ENCODE peak calls at places on chromosomes 11 and 22, in four cellular contexts. Y, B, C and A are unnamed samples.

GRCh38 chr11:134228625-134229024 is 4.2 kb downstream of the VPS26B start:
- DNase-seq in Y (peak; percentile 36), C (peak; percentile 41), B (no peak), A (no peak)

GRCh38 chr11:15194671-15195415 is 80.1 kb downstream of the INSC start:
- DNase-seq in C (no peak), B (no peak), Y (no peak), A (no peak)

GRCh38 chr22:19871023-19871844 is 16.6 kb upstream of the GNB1L start:
- DNase-seq in C (no peak), B (no peak), Y (no peak), A (no peak)

GRCh38 chr11:113796663-113797259 is 17.2 kb downstream of the CLDN25 start:
- DNase-seq in B (peak; percentile 36), Y (no peak), C (no peak), A (no peak)

GRCh38 chr11:3221408-3222002 is 2.9 kb upstream of the MRGPRG start:
- DNase-seq in C (peak; percentile 12), Y (peak; percentile 10), B (no peak), A (no peak)

GRCh38 chr11:102553835-102554282 is 23.3 kb upstream of the MMP7 start:
- DNase-seq in B (no peak), Y (no peak), C (no peak), A (no peak)

GRCh38 chr11:93922830-93923229 is 72.4 kb upstream of the VSTM5 start:
- DNase-seq in B (no peak), Y (no peak), C (no peak), A (no peak)

GRCh38 chr11:78277314-78277994 is 88.7 kb downstream of the USP35 start:
- DNase-seq in C (no peak), Y (no peak), B (no peak), A (no peak)

GRCh38 chr11:8614497-8614896 is 20.5 kb upstream of the STK33 start:
- DNase-seq in C (no peak), B (no peak), Y (no peak), A (no peak)

GRCh38 chr11:19867064-19867463 is 154.4 kb downstream of the NAV2 start:
- DNase-seq in B (no peak), C (no peak), Y (no peak), A (no peak)

GRCh38 chr11:46948378-46949131 is 12.0 kb downstream of the CSTPP1 start:
- DNase-seq in Y (no peak), B (peak; percentile 66), C (no peak), A (no peak)

GRCh38 chr11:79086056-79086455 is 354.8 kb downstream of the TENM4 start:
- DNase-seq in C (no peak), B (no peak), Y (no peak), A (no peak)

GRCh38 chr11:85756401-85757200 is 54.3 kb downstream of the SYTL2 start:
- DNase-seq in B (no peak), Y (no peak), C (peak; percentile 26), A (peak; percentile 37)

GRCh38 chr22:23603266-23603665 is 23.2 kb upstream of the IGLL1 start:
- DNase-seq in C (no peak), Y (no peak), B (no peak), A (no peak)

GRCh38 chr11:115892016-115892415 is 387.8 kb upstream of the CADM1 start:
- DNase-seq in C (no peak), B (no peak), Y (no peak), A (no peak)

GRCh38 chr11:17989306-17989705 is 23.5 kb downstream of the SERGEF start:
- DNase-seq in Y (no peak), C (no peak), B (no peak), A (no peak)

GRCh38 chr11:29200776-29201574 is 815.9 kb downstream of the KCNA4 start:
- DNase-seq in B (no peak), C (no peak), Y (no peak), A (no peak)

GRCh38 chr11:97574976-97575665 is 1185.3 kb downstream of the JRKL start:
- DNase-seq in B (no peak), C (no peak), Y (no peak), A (no peak)

GRCh38 chr11:71158936-71159335 is 93.4 kb downstream of the SHANK2 start:
- DNase-seq in C (no peak), Y (no peak), B (no peak), A (no peak)

GRCh38 chr22:50627452-50627913 is 469 bp downstream of the ARSA start:
- DNase-seq in Y (peak; percentile 38), C (peak; percentile 31), B (no peak), A (no peak)

GRCh38 chr22:39618996-39619530 is 48.5 kb downstream of the CACNA1I start:
- DNase-seq in C (no peak), Y (no peak), B (no peak), A (no peak)

GRCh38 chr11:134584001-134584561 is 172.0 kb upstream of the B3GAT1 start:
- DNase-seq in C (no peak), B (no peak), Y (no peak), A (no peak)

GRCh38 chr11:118911880-118912741 is 13.6 kb downstream of the BCL9L start:
- DNase-seq in C (peak; percentile 74), B (no peak), Y (peak; percentile 90), A (peak; percentile 73)

GRCh38 chr11:85886089-85887056 is 31.2 kb downstream of the CCDC83 start:
- DNase-seq in C (no peak), Y (no peak), B (no peak), A (no peak)

GRCh38 chr11:124763156-124763947 is 1.3 kb upstream of the ESAM start:
- DNase-seq in B (peak; percentile 52), Y (peak; percentile 92), C (peak; percentile 85), A (peak; percentile 82)

GRCh38 chr11:3735827-3736226 is 61.5 kb downstream of the NUP98 start:
- DNase-seq in B (no peak), C (no peak), Y (no peak), A (no peak)

GRCh38 chr11:114059278-114059983 is at the start of gene ZBTB16:
- DNase-seq in C (peak; percentile 63), Y (peak; percentile 46), B (no peak), A (peak; percentile 52)

GRCh38 chr11:70558651-70559050 is 160.3 kb downstream of the CTTN start:
- DNase-seq in Y (no peak), B (no peak), C (no peak), A (no peak)

GRCh38 chr22:47328550-47329243 is 566.2 kb downstream of the TBC1D22A start:
- DNase-seq in B (peak; percentile 65), C (no peak), Y (no peak), A (no peak)

GRCh38 chr22:50610041-50610451 is 9.5 kb downstream of the MAPK8IP2 start:
- DNase-seq in C (no peak), Y (no peak), B (no peak), A (no peak)

GRCh38 chr22:25193548-25193947 is 6.1 kb upstream of the CRYBB3 start:
- DNase-seq in C (no peak), B (no peak), Y (no peak), A (no peak)

GRCh38 chr11:121553806-121554205 is 101.0 kb upstream of the SORL1-AS1 start:
- DNase-seq in C (no peak), B (no peak), Y (no peak), A (no peak)

GRCh38 chr11:66289548-66290331 is 797 bp upstream of the YIF1A start:
- DNase-seq in B (no peak), C (peak; percentile 82), Y (peak; percentile 89), A (peak; percentile 70)